ENCODE peak calls at places on chromosomes 16 and 17, in ten cellular contexts. One of them, this sample, is unnamed.

GRCh38 chr16:26606381-26607150 is 460.2 kb upstream of the C16orf82 start:
- DNase-seq in fibroblast of mammary gland: no peak
- DNase-seq in adrenal gland: no peak
- DNase-seq in foreskin fibroblast: no peak
- DNase-seq in PC-3: no peak
- DNase-seq in psoas muscle: no peak
- DNase-seq in thoracic aorta: no peak
- DNase-seq in A549: no peak
- DNase-seq in naive thymus-derived CD4-positive, alpha-beta T cell: no peak
- DNase-seq in HAP-1: no peak
- DNase-seq in this sample: no peak

GRCh38 chr16:71623597-71623996 is 2.4 kb upstream of the MARVELD3 start:
- DNase-seq in fibroblast of mammary gland: no peak
- DNase-seq in adrenal gland: no peak
- DNase-seq in foreskin fibroblast: no peak
- DNase-seq in PC-3: no peak
- DNase-seq in psoas muscle: no peak
- DNase-seq in thoracic aorta: no peak
- DNase-seq in A549: no peak
- DNase-seq in naive thymus-derived CD4-positive, alpha-beta T cell: no peak
- DNase-seq in HAP-1: no peak
- DNase-seq in this sample: no peak

GRCh38 chr17:38727661-38728220 is 2.4 kb upstream of the CISD3 start:
- DNase-seq in fibroblast of mammary gland: no peak
- DNase-seq in adrenal gland: no peak
- DNase-seq in foreskin fibroblast: no peak
- DNase-seq in PC-3: no peak
- DNase-seq in psoas muscle: no peak
- DNase-seq in thoracic aorta: no peak
- DNase-seq in A549: no peak
- DNase-seq in naive thymus-derived CD4-positive, alpha-beta T cell: no peak
- DNase-seq in HAP-1: no peak
- DNase-seq in this sample: peak

GRCh38 chr17:30113213-30113612 is 3.4 kb upstream of the NSRP1 start:
- DNase-seq in fibroblast of mammary gland: peak
- DNase-seq in adrenal gland: no peak
- DNase-seq in foreskin fibroblast: peak
- DNase-seq in PC-3: peak
- DNase-seq in psoas muscle: no peak
- DNase-seq in thoracic aorta: no peak
- DNase-seq in A549: no peak
- DNase-seq in naive thymus-derived CD4-positive, alpha-beta T cell: no peak
- DNase-seq in HAP-1: peak
- DNase-seq in this sample: no peak

GRCh38 chr17:58277107-58277506 is 3.6 kb downstream of the MPO start:
- DNase-seq in fibroblast of mammary gland: peak
- DNase-seq in adrenal gland: no peak
- DNase-seq in foreskin fibroblast: peak
- DNase-seq in PC-3: peak
- DNase-seq in psoas muscle: no peak
- DNase-seq in thoracic aorta: no peak
- DNase-seq in A549: no peak
- DNase-seq in naive thymus-derived CD4-positive, alpha-beta T cell: no peak
- DNase-seq in HAP-1: no peak
- DNase-seq in this sample: no peak

GRCh38 chr16:88424536-88425230 is 28.4 kb upstream of the ZFPM1 start:
- DNase-seq in fibroblast of mammary gland: no peak
- DNase-seq in adrenal gland: peak
- DNase-seq in foreskin fibroblast: peak
- DNase-seq in PC-3: no peak
- DNase-seq in psoas muscle: no peak
- DNase-seq in thoracic aorta: no peak
- DNase-seq in A549: no peak
- DNase-seq in naive thymus-derived CD4-positive, alpha-beta T cell: no peak
- DNase-seq in HAP-1: no peak
- DNase-seq in this sample: no peak

GRCh38 chr16:78675312-78675711 is 575.9 kb downstream of the WWOX start:
- DNase-seq in fibroblast of mammary gland: peak
- DNase-seq in adrenal gland: no peak
- DNase-seq in foreskin fibroblast: peak
- DNase-seq in PC-3: peak
- DNase-seq in psoas muscle: no peak
- DNase-seq in thoracic aorta: no peak
- DNase-seq in A549: no peak
- DNase-seq in naive thymus-derived CD4-positive, alpha-beta T cell: no peak
- DNase-seq in HAP-1: no peak
- DNase-seq in this sample: no peak

GRCh38 chr17:19287651-19288050 is 50.5 kb downstream of the EPN2 start:
- DNase-seq in fibroblast of mammary gland: no peak
- DNase-seq in adrenal gland: no peak
- DNase-seq in foreskin fibroblast: no peak
- DNase-seq in PC-3: no peak
- DNase-seq in psoas muscle: no peak
- DNase-seq in thoracic aorta: no peak
- DNase-seq in A549: no peak
- DNase-seq in naive thymus-derived CD4-positive, alpha-beta T cell: no peak
- DNase-seq in HAP-1: no peak
- DNase-seq in this sample: no peak

GRCh38 chr17:31838641-31839225 is 20.3 kb downstream of the COPRS start:
- DNase-seq in fibroblast of mammary gland: peak
- DNase-seq in adrenal gland: no peak
- DNase-seq in foreskin fibroblast: peak
- DNase-seq in PC-3: no peak
- DNase-seq in psoas muscle: no peak
- DNase-seq in thoracic aorta: no peak
- DNase-seq in A549: no peak
- DNase-seq in naive thymus-derived CD4-positive, alpha-beta T cell: no peak
- DNase-seq in HAP-1: no peak
- DNase-seq in this sample: no peak

GRCh38 chr17:31843382-31843780 is 15.7 kb downstream of the COPRS start:
- DNase-seq in fibroblast of mammary gland: no peak
- DNase-seq in adrenal gland: no peak
- DNase-seq in foreskin fibroblast: peak
- DNase-seq in PC-3: no peak
- DNase-seq in psoas muscle: no peak
- DNase-seq in thoracic aorta: no peak
- DNase-seq in A549: no peak
- DNase-seq in naive thymus-derived CD4-positive, alpha-beta T cell: no peak
- DNase-seq in HAP-1: no peak
- DNase-seq in this sample: no peak

GRCh38 chr17:31841850-31842415 is 17.1 kb downstream of the COPRS start:
- DNase-seq in fibroblast of mammary gland: no peak
- DNase-seq in adrenal gland: no peak
- DNase-seq in foreskin fibroblast: no peak
- DNase-seq in PC-3: no peak
- DNase-seq in psoas muscle: no peak
- DNase-seq in thoracic aorta: no peak
- DNase-seq in A549: no peak
- DNase-seq in naive thymus-derived CD4-positive, alpha-beta T cell: no peak
- DNase-seq in HAP-1: no peak
- DNase-seq in this sample: no peak

DNA sequence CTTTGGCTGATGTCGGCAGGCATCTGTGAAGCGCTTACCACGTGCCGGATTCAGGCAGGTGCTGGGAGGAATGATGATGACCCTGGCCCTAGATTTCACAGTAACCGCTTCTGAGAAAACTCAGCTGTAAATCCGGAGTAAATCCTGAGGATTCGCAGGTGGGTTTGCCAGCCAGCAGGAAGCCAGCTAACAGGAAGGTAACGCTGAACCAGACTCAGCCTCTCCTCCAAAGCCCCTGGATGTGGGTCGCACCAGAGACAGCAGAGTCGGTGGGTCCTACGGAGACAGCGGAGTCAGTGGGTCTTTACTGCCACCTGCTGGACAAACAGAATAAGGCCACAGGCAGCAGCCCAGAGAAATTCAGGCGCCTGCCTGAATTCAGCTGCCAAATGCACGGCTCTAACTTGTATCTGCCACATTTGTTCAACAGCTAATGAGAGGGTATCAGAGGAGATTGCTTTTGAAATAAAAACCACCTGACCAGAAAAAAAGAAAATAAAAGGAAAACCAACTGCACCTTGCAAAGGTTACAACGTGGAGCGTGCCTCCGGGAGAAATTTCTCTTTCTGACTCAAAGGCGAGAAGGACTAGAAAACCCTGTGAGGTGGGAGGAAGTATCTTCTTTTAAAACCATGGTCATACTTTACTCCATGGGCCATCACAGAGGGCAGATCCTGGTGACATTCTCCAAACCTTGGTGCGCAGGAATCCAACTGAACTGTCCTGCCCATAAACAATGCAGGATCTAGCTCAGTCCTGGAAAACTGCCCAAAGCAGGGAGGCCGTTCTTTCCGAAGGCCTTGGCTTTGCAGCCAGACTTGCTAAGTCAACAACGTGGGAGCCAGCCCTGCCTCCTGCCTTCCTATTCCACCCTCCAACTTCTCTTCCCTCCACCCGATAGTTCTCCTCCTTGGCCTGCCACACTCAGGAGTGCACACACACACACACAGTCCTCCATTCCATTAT is 16.3 kb downstream of the COPRS start:
- DNase-seq in fibroblast of mammary gland: peak
- DNase-seq in adrenal gland: peak
- DNase-seq in foreskin fibroblast: peak
- DNase-seq in PC-3: peak
- DNase-seq in psoas muscle: peak
- DNase-seq in thoracic aorta: no peak
- DNase-seq in A549: peak
- DNase-seq in naive thymus-derived CD4-positive, alpha-beta T cell: peak
- DNase-seq in HAP-1: peak
- DNase-seq in this sample: peak
- H3K4me3 ChIP-seq in fibroblast of mammary gland: peak
- H3K4me3 ChIP-seq in adrenal gland: no peak
- H3K4me3 ChIP-seq in foreskin fibroblast: peak
- H3K4me3 ChIP-seq in PC-3: peak
- H3K4me3 ChIP-seq in psoas muscle: peak
- H3K4me3 ChIP-seq in thoracic aorta: peak
- H3K4me3 ChIP-seq in A549: no peak
- H3K4me3 ChIP-seq in naive thymus-derived CD4-positive, alpha-beta T cell: no peak
- H3K4me3 ChIP-seq in HAP-1: no peak
- H3K4me3 ChIP-seq in this sample: peak

DNA sequence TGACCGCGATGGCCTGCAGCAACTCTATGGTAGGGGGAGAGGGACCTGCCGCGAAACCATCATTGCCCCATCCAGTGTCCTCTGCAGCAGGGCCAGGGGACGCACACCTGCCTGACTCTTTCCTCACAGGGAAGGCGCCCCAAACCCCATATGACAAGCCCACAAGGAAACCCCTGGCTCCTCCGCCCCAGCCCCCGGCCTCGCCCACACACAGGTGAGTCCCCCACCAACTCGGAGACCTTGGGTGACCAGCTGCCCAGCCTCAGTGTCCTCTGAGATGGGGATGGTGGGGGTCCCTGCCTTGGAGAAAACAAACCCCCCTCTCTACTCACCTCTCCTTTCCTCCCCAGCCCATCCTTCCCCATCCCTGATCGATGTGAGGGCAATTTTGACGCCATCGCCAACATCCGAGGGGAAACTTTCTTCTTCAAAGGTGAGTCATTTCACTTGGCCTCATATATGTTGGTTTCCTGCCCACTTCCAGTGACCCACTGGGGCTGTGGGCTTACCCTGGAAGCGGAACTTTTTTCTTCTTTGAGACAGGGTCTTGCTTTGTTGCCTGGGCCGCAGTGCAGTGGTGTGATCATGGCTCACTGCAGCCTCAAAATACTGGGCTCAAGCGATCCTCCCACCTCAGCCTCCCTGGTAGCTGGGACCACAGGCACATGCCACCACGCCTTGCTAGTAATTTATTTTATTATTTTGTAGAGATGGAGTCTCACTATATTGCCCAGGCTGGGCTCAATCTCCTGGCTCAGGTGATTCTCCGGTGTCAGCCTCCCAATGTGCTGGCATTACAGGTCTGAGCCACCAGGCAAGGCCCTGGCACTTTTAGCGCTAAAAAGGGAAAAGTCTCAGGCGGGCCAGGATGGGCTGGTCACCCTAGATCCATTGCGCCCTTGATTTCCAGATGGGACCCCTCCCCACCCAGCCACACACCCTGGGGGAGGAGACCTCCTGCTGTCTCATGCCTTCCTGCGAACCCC is 8.0 kb upstream of the IL32 start:
- DNase-seq in fibroblast of mammary gland: no peak
- DNase-seq in adrenal gland: no peak
- DNase-seq in foreskin fibroblast: no peak
- DNase-seq in PC-3: no peak
- DNase-seq in psoas muscle: no peak
- DNase-seq in thoracic aorta: no peak
- DNase-seq in A549: no peak
- DNase-seq in naive thymus-derived CD4-positive, alpha-beta T cell: no peak
- DNase-seq in HAP-1: no peak
- DNase-seq in this sample: no peak
- H3K4me3 ChIP-seq in fibroblast of mammary gland: no peak
- H3K4me3 ChIP-seq in adrenal gland: no peak
- H3K4me3 ChIP-seq in foreskin fibroblast: no peak
- H3K4me3 ChIP-seq in PC-3: peak
- H3K4me3 ChIP-seq in psoas muscle: peak
- H3K4me3 ChIP-seq in thoracic aorta: peak
- H3K4me3 ChIP-seq in A549: no peak
- H3K4me3 ChIP-seq in naive thymus-derived CD4-positive, alpha-beta T cell: no peak
- H3K4me3 ChIP-seq in HAP-1: peak
- H3K4me3 ChIP-seq in this sample: peak

GRCh38 chr16:11670171-11671131 is 2.2 kb downstream of the SNN start:
- DNase-seq in fibroblast of mammary gland: no peak
- DNase-seq in adrenal gland: no peak
- DNase-seq in foreskin fibroblast: no peak
- DNase-seq in PC-3: no peak
- DNase-seq in psoas muscle: no peak
- DNase-seq in thoracic aorta: no peak
- DNase-seq in A549: no peak
- DNase-seq in naive thymus-derived CD4-positive, alpha-beta T cell: no peak
- DNase-seq in HAP-1: no peak
- DNase-seq in this sample: no peak
- H3K4me3 ChIP-seq in fibroblast of mammary gland: no peak
- H3K4me3 ChIP-seq in adrenal gland: no peak
- H3K4me3 ChIP-seq in foreskin fibroblast: peak
- H3K4me3 ChIP-seq in PC-3: no peak
- H3K4me3 ChIP-seq in psoas muscle: peak
- H3K4me3 ChIP-seq in thoracic aorta: peak
- H3K4me3 ChIP-seq in A549: no peak
- H3K4me3 ChIP-seq in naive thymus-derived CD4-positive, alpha-beta T cell: peak
- H3K4me3 ChIP-seq in HAP-1: no peak
- H3K4me3 ChIP-seq in this sample: peak

GRCh38 chr16:11915644-11916523 is at the start of gene GSPT1:
- DNase-seq in fibroblast of mammary gland: peak
- DNase-seq in adrenal gland: peak
- DNase-seq in foreskin fibroblast: peak
- DNase-seq in PC-3: peak
- DNase-seq in psoas muscle: peak
- DNase-seq in thoracic aorta: peak
- DNase-seq in A549: peak
- DNase-seq in naive thymus-derived CD4-positive, alpha-beta T cell: peak
- DNase-seq in HAP-1: peak
- DNase-seq in this sample: peak

GRCh38 chr16:11916524-11917285 is 949 bp upstream of the GSPT1 start:
- DNase-seq in fibroblast of mammary gland: peak
- DNase-seq in adrenal gland: peak
- DNase-seq in foreskin fibroblast: peak
- DNase-seq in PC-3: peak
- DNase-seq in psoas muscle: no peak
- DNase-seq in thoracic aorta: no peak
- DNase-seq in A549: peak
- DNase-seq in naive thymus-derived CD4-positive, alpha-beta T cell: no peak
- DNase-seq in HAP-1: no peak
- DNase-seq in this sample: no peak

GRCh38 chr16:11914759-11915643 is 755 bp downstream of the GSPT1 start:
- DNase-seq in fibroblast of mammary gland: peak
- DNase-seq in adrenal gland: peak
- DNase-seq in foreskin fibroblast: peak
- DNase-seq in PC-3: peak
- DNase-seq in psoas muscle: peak
- DNase-seq in thoracic aorta: no peak
- DNase-seq in A549: no peak
- DNase-seq in naive thymus-derived CD4-positive, alpha-beta T cell: peak
- DNase-seq in HAP-1: peak
- DNase-seq in this sample: peak

GRCh38 chr16:11914210-11914758 is 1.5 kb downstream of the GSPT1 start:
- DNase-seq in fibroblast of mammary gland: no peak
- DNase-seq in adrenal gland: no peak
- DNase-seq in foreskin fibroblast: no peak
- DNase-seq in PC-3: no peak
- DNase-seq in psoas muscle: no peak
- DNase-seq in thoracic aorta: no peak
- DNase-seq in A549: no peak
- DNase-seq in naive thymus-derived CD4-positive, alpha-beta T cell: no peak
- DNase-seq in HAP-1: no peak
- DNase-seq in this sample: no peak

GRCh38 chr16:11913425-11914079 is 2.2 kb downstream of the GSPT1 start:
- DNase-seq in fibroblast of mammary gland: peak
- DNase-seq in adrenal gland: no peak
- DNase-seq in foreskin fibroblast: peak
- DNase-seq in PC-3: peak
- DNase-seq in psoas muscle: no peak
- DNase-seq in thoracic aorta: no peak
- DNase-seq in A549: no peak
- DNase-seq in naive thymus-derived CD4-positive, alpha-beta T cell: no peak
- DNase-seq in HAP-1: no peak
- DNase-seq in this sample: peak
- H3K4me3 ChIP-seq in fibroblast of mammary gland: peak
- H3K4me3 ChIP-seq in adrenal gland: no peak
- H3K4me3 ChIP-seq in foreskin fibroblast: peak
- H3K4me3 ChIP-seq in PC-3: peak
- H3K4me3 ChIP-seq in psoas muscle: peak
- H3K4me3 ChIP-seq in thoracic aorta: peak
- H3K4me3 ChIP-seq in A549: peak
- H3K4me3 ChIP-seq in naive thymus-derived CD4-positive, alpha-beta T cell: peak
- H3K4me3 ChIP-seq in HAP-1: peak
- H3K4me3 ChIP-seq in this sample: peak

This sample was measured in CD8-positive, alpha-beta memory T cell.